ENCODE peak calls at places on chromosome 22, in six cellular contexts. H is neural progenitor cell; D is CD8-positive, alpha-beta memory T cell; R is Panc1; Q is dorsolateral prefrontal cortex; M is brain microvascular endothelial cell. O is an unnamed sample. For H3K27me3, the result is how much of the 10 kb centered on the place peaks cover.

GRCh38 chr22:32619614-32620426 is 145.2 kb downstream of the FBXO7 start:
- DNase-seq in H (no peak), D (no peak), R (no peak), Q (no peak), M (peak), O (no peak)

GRCh38 chr22:43262990-43263644 is 76.2 kb upstream of the TTLL12 start:
- DNase-seq in H (no peak), D (peak), R (no peak), Q (no peak), M (peak), O (no peak)

GRCh38 chr22:17407643-17408042 is 38.4 kb downstream of the CECR2 start:
- DNase-seq in H (no peak), D (no peak), R (no peak), Q (no peak), M (no peak), O (no peak)

GRCh38 chr22:28172948-28173360 is 253.9 kb upstream of the PITPNB start:
- DNase-seq in H (no peak), D (no peak), R (no peak), Q (no peak), M (no peak), O (no peak)

GRCh38 chr22:45359627-45360026 is 49.9 kb downstream of the FAM118A start:
- DNase-seq in H (no peak), D (no peak), R (no peak), Q (no peak), M (no peak), O (no peak)

GRCh38 chr22:19113429-19113828 is 8.8 kb downstream of the DGCR2 start:
- DNase-seq in H (no peak), D (no peak), R (no peak), Q (no peak), M (no peak), O (no peak)

GRCh38 chr22:29521526-29521925 is 32.0 kb downstream of the THOC5 start:
- DNase-seq in H (no peak), D (no peak), R (no peak), Q (no peak), M (no peak), O (no peak)

GRCh38 chr22:35632902-35633301 is 15.3 kb upstream of the APOL6 start:
- DNase-seq in H (no peak), D (no peak), R (no peak), Q (no peak), M (no peak), O (no peak)

GRCh38 chr22:31736458-31736857 is 13.5 kb downstream of the PRR14L start:
- DNase-seq in H (no peak), D (no peak), R (no peak), Q (no peak), M (no peak), O (no peak)

GRCh38 chr22:45576730-45577464 is 74.2 kb downstream of the FBLN1 start:
- DNase-seq in H (no peak), D (no peak), R (no peak), Q (no peak), M (no peak), O (no peak)

GRCh38 chr22:28985581-28986290 is 75.9 kb downstream of the C22orf31 start:
- DNase-seq in H (no peak), D (no peak), R (no peak), Q (no peak), M (no peak), O (no peak)

GRCh38 chr22:17562906-17563870 is at the start of gene SLC25A18:
- DNase-seq in H (peak), D (no peak), R (no peak), Q (no peak), M (no peak), O (no peak)

GRCh38 chr22:18008136-18008535 is 16.2 kb downstream of the MICAL3 start:
- DNase-seq in H (no peak), D (no peak), R (no peak), Q (no peak), M (no peak), O (no peak)

GRCh38 chr22:50704510-50705218 is 32.0 kb downstream of the SHANK3 start:
- DNase-seq in H (no peak), D (peak), R (no peak), Q (no peak), M (no peak), O (no peak)

GRCh38 chr22:20239951-20240773 is 28.0 kb downstream of the RTN4R start:
- DNase-seq in H (peak), D (no peak), R (no peak), Q (no peak), M (no peak), O (no peak)

GRCh38 chr22:33083212-33083611 is 25.0 kb upstream of the SYN3 start:
- DNase-seq in H (no peak), D (no peak), R (peak), Q (no peak), M (no peak), O (no peak)

GRCh38 chr22:28442951-28443876 is 236.4 kb downstream of the TTC28 start:
- DNase-seq in H (peak), D (peak), R (no peak), Q (no peak), M (peak), O (no peak)

GRCh38 chr22:20616451-20617043 is 109.1 kb downstream of the MED15 start:
- DNase-seq in H (no peak), D (no peak), R (no peak), Q (no peak), M (no peak), O (no peak)

GRCh38 chr22:48240165-48240934 is 1477.9 kb downstream of the TBC1D22A start:
- DNase-seq in H (peak), D (no peak), R (no peak), Q (no peak), M (no peak), O (no peak)

GRCh38 chr22:27930246-27931060 is 11.4 kb upstream of the PITPNB start:
- DNase-seq in H (peak), D (no peak), R (no peak), Q (no peak), M (no peak), O (no peak)

GRCh38 chr22:30400159-30400558 is 3.3 kb downstream of the SEC14L2 start:
- DNase-seq in H (no peak), D (no peak), R (no peak), Q (no peak), M (no peak), O (no peak)

GRCh38 chr22:44623771-44624510 is 78.1 kb upstream of the PRR5 start:
- DNase-seq in H (peak), D (no peak), R (no peak), Q (no peak), M (peak), O (no peak)

GRCh38 chr22:19808873-19809478 is 45.7 kb downstream of the GNB1L start:
- DNase-seq in H (no peak), D (no peak), R (no peak), Q (peak), M (no peak), O (no peak)

GRCh38 chr22:29470159-29470855 is 9.7 kb upstream of the NEFH start:
- DNase-seq in H (peak), D (peak), R (peak), Q (peak), M (peak), O (peak)

GRCh38 chr22:46514592-46515207 is 22.7 kb downstream of the CELSR1 start:
- DNase-seq in H (no peak), D (no peak), R (no peak), Q (no peak), M (peak), O (no peak)

GRCh38 chr22:35378547-35379078 is 2.3 kb upstream of the HMOX1 start:
- DNase-seq in H (no peak), D (no peak), R (no peak), Q (no peak), M (no peak), O (no peak)

GRCh38 chr22:46376096-46376495 is 40.6 kb downstream of the TRMU start:
- DNase-seq in H (no peak), D (no peak), R (no peak), Q (no peak), M (no peak), O (no peak)

GRCh38 chr22:46686221-46686872 is 51.7 kb downstream of the CERK start:
- DNase-seq in H (no peak), D (no peak), R (no peak), Q (no peak), M (no peak), O (no peak)

GRCh38 chr22:17866127-17866526 is 91.9 kb upstream of the BID start:
- DNase-seq in H (no peak), D (no peak), R (no peak), Q (peak), M (no peak), O (no peak)

GRCh38 chr22:41237707-41238569 is 2.8 kb downstream of the CHADL start:
- DNase-seq in H (peak), D (peak), R (no peak), Q (peak), M (no peak), O (peak)

GRCh38 chr22:41234815-41235687 is 5.7 kb downstream of the CHADL start:
- DNase-seq in H (no peak), D (no peak), R (no peak), Q (no peak), M (no peak), O (no peak)

GRCh38 chr22:41239443-41240128 is 1.1 kb downstream of the CHADL start:
- DNase-seq in H (no peak), D (no peak), R (no peak), Q (peak), M (no peak), O (no peak)

GRCh38 chr22:41238570-41239442 is 1.9 kb downstream of the CHADL start:
- DNase-seq in H (no peak), D (no peak), R (no peak), Q (no peak), M (no peak), O (no peak)

DNA sequence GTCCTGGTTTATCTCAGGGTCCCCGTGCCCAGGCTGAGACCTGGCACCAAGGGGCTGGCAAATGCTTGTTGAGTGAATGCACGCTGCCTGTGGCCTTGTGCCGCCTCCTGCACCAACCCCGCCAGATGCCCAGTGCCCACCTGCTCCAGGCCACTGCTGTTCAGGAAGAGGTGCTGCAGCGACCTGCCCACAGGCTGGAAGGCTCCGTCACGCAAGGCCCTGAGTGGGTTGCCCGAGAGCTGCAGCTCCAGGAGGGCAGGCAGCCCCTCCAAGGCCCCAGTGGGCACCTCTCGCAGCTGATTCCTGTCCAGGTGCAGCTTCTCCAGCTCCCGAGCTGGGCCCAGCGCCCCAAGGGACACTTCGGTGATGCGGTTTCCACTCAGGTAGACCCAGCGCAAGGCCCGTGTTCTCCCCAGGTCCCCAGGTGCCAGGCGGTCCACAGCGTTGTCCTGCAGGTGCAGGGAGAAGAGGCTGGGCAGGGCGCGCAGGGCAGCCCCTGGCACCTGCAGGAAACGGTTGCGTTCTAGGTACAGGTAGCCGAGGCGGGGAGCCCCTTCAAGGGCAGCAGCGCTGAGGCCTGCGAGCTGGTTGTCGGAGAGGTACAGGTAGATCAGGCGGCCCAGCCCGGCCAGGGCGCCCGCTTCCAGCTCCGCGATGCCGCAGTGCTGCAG is 3.6 kb downstream of the CHADL start:
- DNase-seq in H (no peak), D (no peak), R (no peak), Q (no peak), M (no peak), O (no peak)
- H3K4me3 ChIP-seq in H (peak), D (peak), R (peak), Q (peak), M (peak), O (peak)

GRCh38 chr22:37979782-37980181 is 4.6 kb downstream of the SOX10 start:
- DNase-seq in H (peak), D (no peak), R (no peak), Q (no peak), M (no peak), O (no peak)
- H3K27me3 ChIP-seq in H (under half), D (under half), R (under half), Q (under half), M (under half), O (under half)

DNA sequence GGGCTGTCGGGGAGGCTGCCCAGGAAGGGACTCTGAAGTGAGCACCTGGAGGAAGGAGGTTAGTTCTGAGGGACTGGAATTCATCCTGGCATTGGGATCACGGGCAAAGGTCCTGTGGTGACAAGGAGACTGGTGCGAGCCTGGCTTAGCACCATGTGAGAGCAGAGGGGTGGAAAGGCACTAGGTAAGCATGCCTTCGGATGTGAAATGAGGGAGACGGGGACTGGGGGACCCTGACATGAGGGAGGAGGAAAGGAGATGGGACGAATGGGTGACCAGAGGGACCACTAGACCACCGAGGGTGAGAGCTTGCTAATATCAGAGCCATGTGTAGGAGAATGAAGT is 3.1 kb upstream of the VPREB1 start:
- DNase-seq in H (no peak), D (no peak), R (no peak), Q (no peak), M (no peak), O (no peak)
- H3K27ac ChIP-seq in H (no peak), D (no peak), R (no peak), Q (no peak), M (no peak), O (no peak)

GRCh38 chr22:36776722-36777121 is 803 bp upstream of the IFT27 start:
- DNase-seq in H (no peak), D (no peak), R (no peak), Q (no peak), M (no peak), O (no peak)
- H3K4me3 ChIP-seq in H (peak), D (peak), R (peak), Q (peak), M (peak), O (peak)

GRCh38 chr22:37358386-37358785 is 68.9 kb downstream of the ELFN2 start:
- DNase-seq in H (no peak), D (no peak), R (no peak), Q (no peak), M (no peak), O (no peak)

GRCh38 chr22:37358917-37359316 is 68.4 kb downstream of the ELFN2 start:
- DNase-seq in H (no peak), D (no peak), R (no peak), Q (no peak), M (no peak), O (no peak)

GRCh38 chr22:37355174-37355573 is 72.1 kb downstream of the ELFN2 start:
- DNase-seq in H (no peak), D (no peak), R (no peak), Q (no peak), M (no peak), O (no peak)

GRCh38 chr22:37356922-37357321 is 70.4 kb downstream of the ELFN2 start:
- DNase-seq in H (no peak), D (no peak), R (no peak), Q (no peak), M (no peak), O (no peak)

GRCh38 chr22:37357471-37357870 is 69.8 kb downstream of the ELFN2 start:
- DNase-seq in H (no peak), D (no peak), R (no peak), Q (no peak), M (no peak), O (no peak)
- H3K27me3 ChIP-seq in H (under half), D (under half), R (under half), Q (under half), M (under half), O (under half)

DNA sequence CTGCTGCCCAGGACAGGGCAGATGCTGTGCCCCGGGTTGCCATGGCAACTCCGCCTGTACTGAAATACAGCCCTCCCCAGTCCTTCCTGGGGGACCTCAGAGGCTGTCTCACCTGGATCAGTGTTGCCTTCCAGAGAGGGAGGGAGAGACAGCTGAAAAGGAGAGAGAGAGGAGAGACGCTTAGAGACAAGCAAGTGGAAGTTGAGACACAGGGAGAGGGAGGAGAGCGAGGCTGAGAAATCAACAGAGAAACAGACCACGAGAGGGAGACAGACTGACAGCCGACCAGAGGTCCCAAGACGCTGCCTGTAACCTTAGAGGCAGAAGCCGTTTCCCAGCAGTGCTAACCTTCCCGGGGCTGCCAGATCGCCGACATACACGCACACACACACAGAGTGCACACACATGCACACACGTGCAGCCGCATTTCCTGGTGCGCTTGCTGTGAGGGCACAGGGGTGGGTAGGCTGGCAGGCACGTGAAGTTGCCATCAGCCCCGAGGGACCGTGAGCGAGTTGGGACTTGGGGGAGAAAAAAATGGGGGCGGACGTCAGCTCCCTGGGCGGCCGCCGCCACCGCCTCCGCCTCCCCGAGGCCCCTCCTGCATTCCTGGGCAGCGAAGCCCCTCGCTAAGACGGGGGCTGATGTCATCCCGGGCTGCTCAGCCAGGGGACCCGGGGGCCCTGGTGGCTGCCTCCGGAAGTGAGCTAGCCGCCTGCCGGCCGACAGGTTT is 88.6 kb upstream of the CRYBB3 start:
- DNase-seq in H (peak), D (peak), R (peak), Q (no peak), M (peak), O (peak)
- H3K27ac ChIP-seq in H (peak), D (no peak), R (peak), Q (peak), M (peak), O (peak)

GRCh38 chr22:49308300-49308699 is 519.4 kb downstream of the BRD1 start:
- DNase-seq in H (no peak), D (peak), R (no peak), Q (no peak), M (no peak), O (no peak)

GRCh38 chr22:49305966-49306631 is 521.6 kb downstream of the BRD1 start:
- DNase-seq in H (no peak), D (peak), R (no peak), Q (peak), M (no peak), O (no peak)

GRCh38 chr22:49307870-49308269 is 519.8 kb downstream of the BRD1 start:
- DNase-seq in H (no peak), D (peak), R (no peak), Q (peak), M (no peak), O (no peak)

GRCh38 chr22:49306632-49306975 is 521.1 kb downstream of the BRD1 start:
- DNase-seq in H (no peak), D (peak), R (no peak), Q (peak), M (no peak), O (no peak)

DNA sequence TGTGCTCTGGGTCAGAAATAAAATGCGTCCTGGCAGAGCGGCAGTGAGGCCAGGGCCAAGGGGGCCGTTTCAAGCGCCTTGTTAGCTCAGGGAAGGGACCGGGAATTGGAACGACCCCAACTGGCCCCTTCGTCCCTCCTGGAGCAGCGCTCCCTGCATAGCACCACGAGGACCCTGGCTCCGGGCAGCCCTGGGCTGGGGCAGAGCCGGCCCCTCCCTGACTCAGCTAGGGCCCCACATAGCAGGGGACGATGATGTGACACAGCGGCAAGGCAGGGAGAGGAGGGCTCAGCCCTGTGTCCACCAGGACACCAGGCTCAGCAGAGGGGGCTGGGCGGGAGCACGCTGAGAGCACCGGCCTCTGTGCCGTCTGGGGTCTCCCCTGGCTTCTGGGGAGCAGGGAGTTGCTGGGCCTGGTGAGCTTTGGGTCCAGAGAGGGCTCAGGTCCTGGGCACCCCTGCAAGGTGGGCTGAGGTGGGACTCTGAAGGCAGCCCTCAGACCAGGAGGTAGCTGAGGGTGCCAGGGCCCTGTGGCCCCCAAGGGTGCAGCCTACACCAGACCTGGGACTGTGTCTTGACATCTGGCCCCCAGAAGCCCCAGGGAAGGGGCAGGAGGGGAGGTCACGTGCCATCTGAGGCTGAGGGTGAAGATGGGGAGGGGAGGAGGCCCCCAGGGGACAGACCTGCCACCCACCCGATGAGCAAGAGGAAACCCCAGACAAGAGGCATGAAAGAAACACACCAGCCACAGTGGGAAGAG is 520.4 kb downstream of the BRD1 start:
- DNase-seq in H (no peak), D (peak), R (no peak), Q (peak), M (no peak), O (no peak)
- H3K4me3 ChIP-seq in H (no peak), D (no peak), R (no peak), Q (no peak), M (no peak), O (no peak)

GRCh38 chr22:23101524-23101923 is 31.2 kb downstream of the GNAZ start:
- DNase-seq in H (no peak), D (no peak), R (no peak), Q (no peak), M (no peak), O (no peak)

GRCh38 chr22:23102002-23102655 is 31.8 kb downstream of the GNAZ start:
- DNase-seq in H (no peak), D (no peak), R (no peak), Q (no peak), M (no peak), O (no peak)

GRCh38 chr22:23099525-23099792 is 29.1 kb downstream of the GNAZ start:
- DNase-seq in H (no peak), D (no peak), R (no peak), Q (no peak), M (no peak), O (no peak)

GRCh38 chr22:23098718-23099524 is 28.6 kb downstream of the GNAZ start:
- DNase-seq in H (no peak), D (no peak), R (no peak), Q (no peak), M (no peak), O (no peak)

GRCh38 chr22:23100124-23100801 is 29.9 kb downstream of the GNAZ start:
- DNase-seq in H (no peak), D (no peak), R (no peak), Q (no peak), M (no peak), O (no peak)
- H3K27me3 ChIP-seq in H (under half), D (under half), R (under half), Q (under half), M (under half), O (under half)